ENCODE peak calls at places on chromosomes 1 and 21, in seven cellular contexts. One of them, this sample, is unnamed.

GRCh38 chr1:3775498-3776230 is 3.1 kb downstream of the SMIM1 start:
- DNase-seq in astrocyte: peak
- DNase-seq in CD8-positive, alpha-beta memory T cell: peak
- DNase-seq in adrenal gland: peak
- DNase-seq in fibroblast of pulmonary artery: peak
- DNase-seq in breast epithelium: no peak
- DNase-seq in kidney epithelial cell: peak
- DNase-seq in this sample: peak

GRCh38 chr21:43302769-43303168 is 124.2 kb downstream of the SIK1 start:
- DNase-seq in breast epithelium: no peak
- DNase-seq in kidney epithelial cell: no peak
- DNase-seq in astrocyte: no peak
- DNase-seq in fibroblast of pulmonary artery: no peak
- DNase-seq in CD8-positive, alpha-beta memory T cell: peak
- DNase-seq in adrenal gland: peak
- DNase-seq in this sample: no peak

GRCh38 chr21:37767984-37768383 is 148.3 kb downstream of the KCNJ6 start:
- DNase-seq in astrocyte: peak
- DNase-seq in fibroblast of pulmonary artery: no peak
- DNase-seq in breast epithelium: no peak
- DNase-seq in kidney epithelial cell: no peak
- DNase-seq in adrenal gland: no peak
- DNase-seq in CD8-positive, alpha-beta memory T cell: no peak
- DNase-seq in this sample: peak

GRCh38 chr1:63936276-63936675 is 162.5 kb downstream of the ROR1 start:
- DNase-seq in breast epithelium: no peak
- DNase-seq in astrocyte: peak
- DNase-seq in CD8-positive, alpha-beta memory T cell: no peak
- DNase-seq in kidney epithelial cell: no peak
- DNase-seq in adrenal gland: no peak
- DNase-seq in fibroblast of pulmonary artery: no peak
- DNase-seq in this sample: no peak

GRCh38 chr1:165114022-165114888 is 242.3 kb downstream of the LMX1A start:
- DNase-seq in CD8-positive, alpha-beta memory T cell: no peak
- DNase-seq in astrocyte: no peak
- DNase-seq in kidney epithelial cell: no peak
- DNase-seq in adrenal gland: peak
- DNase-seq in breast epithelium: no peak
- DNase-seq in fibroblast of pulmonary artery: peak
- DNase-seq in this sample: peak

GRCh38 chr1:204725821-204726448 is 40.4 kb upstream of the LRRN2 start:
- DNase-seq in astrocyte: no peak
- DNase-seq in kidney epithelial cell: no peak
- DNase-seq in breast epithelium: no peak
- DNase-seq in adrenal gland: no peak
- DNase-seq in CD8-positive, alpha-beta memory T cell: no peak
- DNase-seq in fibroblast of pulmonary artery: no peak
- DNase-seq in this sample: no peak

GRCh38 chr1:171220551-171221175 is 27.6 kb upstream of the FMO1 start:
- DNase-seq in adrenal gland: no peak
- DNase-seq in astrocyte: peak
- DNase-seq in breast epithelium: no peak
- DNase-seq in fibroblast of pulmonary artery: peak
- DNase-seq in kidney epithelial cell: no peak
- DNase-seq in CD8-positive, alpha-beta memory T cell: no peak
- DNase-seq in this sample: no peak

GRCh38 chr1:110524311-110525249 is 5.6 kb upstream of the KCNA10 start:
- DNase-seq in astrocyte: no peak
- DNase-seq in kidney epithelial cell: peak
- DNase-seq in CD8-positive, alpha-beta memory T cell: peak
- DNase-seq in breast epithelium: no peak
- DNase-seq in adrenal gland: peak
- DNase-seq in fibroblast of pulmonary artery: peak
- DNase-seq in this sample: no peak

GRCh38 chr21:16913010-16913409 is 599.8 kb upstream of the CXADR start:
- DNase-seq in breast epithelium: no peak
- DNase-seq in CD8-positive, alpha-beta memory T cell: no peak
- DNase-seq in adrenal gland: no peak
- DNase-seq in astrocyte: no peak
- DNase-seq in fibroblast of pulmonary artery: no peak
- DNase-seq in kidney epithelial cell: no peak
- DNase-seq in this sample: no peak

GRCh38 chr1:202589190-202589680 is 121.0 kb downstream of the SYT2 start:
- DNase-seq in fibroblast of pulmonary artery: peak
- DNase-seq in adrenal gland: peak
- DNase-seq in kidney epithelial cell: peak
- DNase-seq in astrocyte: peak
- DNase-seq in CD8-positive, alpha-beta memory T cell: no peak
- DNase-seq in breast epithelium: peak
- DNase-seq in this sample: peak

GRCh38 chr1:53203466-53203865 is 6.8 kb downstream of the CPT2 start:
- DNase-seq in CD8-positive, alpha-beta memory T cell: no peak
- DNase-seq in astrocyte: no peak
- DNase-seq in kidney epithelial cell: no peak
- DNase-seq in adrenal gland: no peak
- DNase-seq in fibroblast of pulmonary artery: no peak
- DNase-seq in breast epithelium: no peak
- DNase-seq in this sample: peak

GRCh38 chr1:240739139-240739538 is 127.2 kb upstream of the GREM2 start:
- DNase-seq in adrenal gland: no peak
- DNase-seq in fibroblast of pulmonary artery: peak
- DNase-seq in breast epithelium: no peak
- DNase-seq in astrocyte: peak
- DNase-seq in kidney epithelial cell: no peak
- DNase-seq in CD8-positive, alpha-beta memory T cell: no peak
- DNase-seq in this sample: peak

GRCh38 chr1:54342306-54342705 is 63.9 kb downstream of the SSBP3 start:
- DNase-seq in breast epithelium: no peak
- DNase-seq in kidney epithelial cell: no peak
- DNase-seq in CD8-positive, alpha-beta memory T cell: no peak
- DNase-seq in fibroblast of pulmonary artery: no peak
- DNase-seq in adrenal gland: no peak
- DNase-seq in astrocyte: no peak
- DNase-seq in this sample: no peak

GRCh38 chr1:225827076-225827475 is 17.2 kb downstream of the EPHX1 start:
- DNase-seq in astrocyte: no peak
- DNase-seq in breast epithelium: no peak
- DNase-seq in fibroblast of pulmonary artery: no peak
- DNase-seq in adrenal gland: no peak
- DNase-seq in CD8-positive, alpha-beta memory T cell: no peak
- DNase-seq in kidney epithelial cell: no peak
- DNase-seq in this sample: no peak

GRCh38 chr1:42004322-42004721 is 85.6 kb upstream of the HIVEP3 start:
- DNase-seq in astrocyte: no peak
- DNase-seq in fibroblast of pulmonary artery: no peak
- DNase-seq in breast epithelium: no peak
- DNase-seq in adrenal gland: no peak
- DNase-seq in CD8-positive, alpha-beta memory T cell: no peak
- DNase-seq in kidney epithelial cell: no peak
- DNase-seq in this sample: no peak
- H3K4me3 ChIP-seq in astrocyte: no peak
- H3K4me3 ChIP-seq in fibroblast of pulmonary artery: no peak
- H3K4me3 ChIP-seq in breast epithelium: no peak
- H3K4me3 ChIP-seq in adrenal gland: no peak
- H3K4me3 ChIP-seq in CD8-positive, alpha-beta memory T cell: no peak
- H3K4me3 ChIP-seq in kidney epithelial cell: no peak
- H3K4me3 ChIP-seq in this sample: no peak

GRCh38 chr1:960371-961131 is at the start of gene KLHL17:
- DNase-seq in fibroblast of pulmonary artery: peak
- DNase-seq in kidney epithelial cell: no peak
- DNase-seq in astrocyte: no peak
- DNase-seq in CD8-positive, alpha-beta memory T cell: peak
- DNase-seq in breast epithelium: no peak
- DNase-seq in adrenal gland: peak
- DNase-seq in this sample: peak

GRCh38 chr1:962381-963350 is 2.3 kb downstream of the KLHL17 start:
- DNase-seq in CD8-positive, alpha-beta memory T cell: no peak
- DNase-seq in kidney epithelial cell: no peak
- DNase-seq in adrenal gland: no peak
- DNase-seq in astrocyte: no peak
- DNase-seq in breast epithelium: no peak
- DNase-seq in fibroblast of pulmonary artery: no peak
- DNase-seq in this sample: no peak

GRCh38 chr1:961132-961652 is 808 bp downstream of the KLHL17 start:
- DNase-seq in CD8-positive, alpha-beta memory T cell: no peak
- DNase-seq in breast epithelium: no peak
- DNase-seq in fibroblast of pulmonary artery: no peak
- DNase-seq in adrenal gland: no peak
- DNase-seq in kidney epithelial cell: no peak
- DNase-seq in astrocyte: no peak
- DNase-seq in this sample: no peak

GRCh38 chr1:958823-959729 is at the start of gene NOC2L:
- DNase-seq in astrocyte: peak
- DNase-seq in CD8-positive, alpha-beta memory T cell: peak
- DNase-seq in fibroblast of pulmonary artery: peak
- DNase-seq in breast epithelium: peak
- DNase-seq in adrenal gland: peak
- DNase-seq in kidney epithelial cell: no peak
- DNase-seq in this sample: peak

DNA sequence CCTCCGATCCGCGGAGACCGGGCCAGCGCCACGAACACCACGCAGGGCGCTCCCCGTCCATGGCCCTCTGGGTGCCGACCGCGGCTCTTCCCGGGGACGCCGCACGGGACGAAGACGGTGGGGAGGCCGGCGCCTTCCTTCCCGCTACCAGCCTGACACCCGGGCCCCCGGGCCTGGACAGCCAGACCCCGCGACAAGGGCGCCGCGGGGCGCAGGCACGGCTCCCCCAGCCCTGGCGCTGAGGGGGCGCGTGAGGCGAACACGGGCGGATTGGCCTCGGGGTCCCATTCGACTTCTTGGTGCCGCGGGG is 629 bp upstream of the NOC2L start:
- DNase-seq in kidney epithelial cell: no peak
- DNase-seq in breast epithelium: no peak
- DNase-seq in adrenal gland: no peak
- DNase-seq in CD8-positive, alpha-beta memory T cell: no peak
- DNase-seq in fibroblast of pulmonary artery: no peak
- DNase-seq in astrocyte: no peak
- DNase-seq in this sample: no peak
- H3K4me3 ChIP-seq in kidney epithelial cell: no peak
- H3K4me3 ChIP-seq in breast epithelium: peak
- H3K4me3 ChIP-seq in adrenal gland: peak
- H3K4me3 ChIP-seq in CD8-positive, alpha-beta memory T cell: peak
- H3K4me3 ChIP-seq in fibroblast of pulmonary artery: no peak
- H3K4me3 ChIP-seq in astrocyte: no peak
- H3K4me3 ChIP-seq in this sample: peak

GRCh38 chr1:228989992-228990827 is 254.9 kb downstream of the RHOU start:
- DNase-seq in breast epithelium: no peak
- DNase-seq in astrocyte: no peak
- DNase-seq in kidney epithelial cell: peak
- DNase-seq in fibroblast of pulmonary artery: peak
- DNase-seq in adrenal gland: peak
- DNase-seq in CD8-positive, alpha-beta memory T cell: no peak
- DNase-seq in this sample: peak

GRCh38 chr1:228988655-228989054 is 253.4 kb downstream of the RHOU start:
- DNase-seq in adrenal gland: no peak
- DNase-seq in kidney epithelial cell: no peak
- DNase-seq in fibroblast of pulmonary artery: no peak
- DNase-seq in breast epithelium: no peak
- DNase-seq in astrocyte: no peak
- DNase-seq in CD8-positive, alpha-beta memory T cell: no peak
- DNase-seq in this sample: peak

GRCh38 chr1:228987736-228988506 is 252.6 kb downstream of the RHOU start:
- DNase-seq in kidney epithelial cell: no peak
- DNase-seq in fibroblast of pulmonary artery: no peak
- DNase-seq in adrenal gland: no peak
- DNase-seq in astrocyte: no peak
- DNase-seq in breast epithelium: no peak
- DNase-seq in CD8-positive, alpha-beta memory T cell: no peak
- DNase-seq in this sample: no peak

GRCh38 chr1:228989676-228989991 is 254.4 kb downstream of the RHOU start:
- DNase-seq in fibroblast of pulmonary artery: no peak
- DNase-seq in adrenal gland: no peak
- DNase-seq in kidney epithelial cell: no peak
- DNase-seq in astrocyte: no peak
- DNase-seq in breast epithelium: no peak
- DNase-seq in CD8-positive, alpha-beta memory T cell: no peak
- DNase-seq in this sample: no peak

GRCh38 chr1:228989176-228989575 is 253.9 kb downstream of the RHOU start:
- DNase-seq in CD8-positive, alpha-beta memory T cell: no peak
- DNase-seq in adrenal gland: no peak
- DNase-seq in fibroblast of pulmonary artery: no peak
- DNase-seq in kidney epithelial cell: no peak
- DNase-seq in breast epithelium: no peak
- DNase-seq in astrocyte: no peak
- DNase-seq in this sample: no peak
- H3K4me3 ChIP-seq in CD8-positive, alpha-beta memory T cell: no peak
- H3K4me3 ChIP-seq in adrenal gland: no peak
- H3K4me3 ChIP-seq in fibroblast of pulmonary artery: no peak
- H3K4me3 ChIP-seq in kidney epithelial cell: no peak
- H3K4me3 ChIP-seq in breast epithelium: no peak
- H3K4me3 ChIP-seq in astrocyte: no peak
- H3K4me3 ChIP-seq in this sample: no peak

DNA sequence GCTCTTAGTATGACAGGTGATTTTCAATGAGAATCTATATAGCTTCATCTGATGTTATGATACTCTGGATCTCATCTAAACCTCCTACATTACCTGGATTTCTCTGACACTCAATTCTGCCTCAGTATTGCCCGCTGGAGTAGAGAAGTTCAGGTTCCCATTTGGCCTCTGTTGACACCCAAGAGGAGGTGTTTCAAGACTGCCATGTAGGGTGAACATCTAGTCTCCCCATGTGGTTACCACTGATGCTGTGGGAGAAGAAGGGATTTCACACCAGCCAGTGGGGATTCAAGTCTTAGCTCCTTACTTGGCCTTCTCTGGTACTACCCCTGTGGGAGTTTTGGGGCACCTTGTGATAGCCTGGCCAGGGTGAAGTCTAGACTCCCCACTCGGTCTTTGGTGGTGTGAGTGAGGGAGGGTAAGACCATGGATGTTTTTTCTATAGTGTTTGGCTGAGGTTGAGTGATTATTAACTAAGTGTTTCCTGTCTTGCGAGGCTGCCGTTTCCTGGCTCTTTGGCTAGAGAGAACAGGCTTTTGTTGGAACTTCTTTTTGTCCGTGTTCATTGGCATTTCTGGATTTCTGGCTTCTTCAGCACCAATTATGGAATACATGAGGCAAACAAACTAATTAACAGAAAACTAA is 90.7 kb downstream of the RHOU start:
- DNase-seq in breast epithelium: no peak
- DNase-seq in fibroblast of pulmonary artery: no peak
- DNase-seq in adrenal gland: no peak
- DNase-seq in kidney epithelial cell: no peak
- DNase-seq in CD8-positive, alpha-beta memory T cell: no peak
- DNase-seq in astrocyte: no peak
- DNase-seq in this sample: no peak
- H3K4me3 ChIP-seq in breast epithelium: no peak
- H3K4me3 ChIP-seq in fibroblast of pulmonary artery: no peak
- H3K4me3 ChIP-seq in adrenal gland: no peak
- H3K4me3 ChIP-seq in kidney epithelial cell: no peak
- H3K4me3 ChIP-seq in CD8-positive, alpha-beta memory T cell: no peak
- H3K4me3 ChIP-seq in astrocyte: no peak
- H3K4me3 ChIP-seq in this sample: no peak

This sample was measured in AG10803.